ENCODE peak calls at places on chromosomes 6 and 20, in nine cellular contexts. T is astrocyte of the spinal cord, X is cardiac fibroblast, U is fibroblast of the aortic adventitia, I is neural crest cell, Q is endodermal cell, Z is cardiac muscle cell, O is AG04450, Y is epithelial cell of esophagus. W is an unnamed sample.

GRCh38 chr6:50123686-50124085 is 74.0 kb upstream of the DEFB112 start:
- DNase-seq in T (no peak), X (no peak), U (no peak), I (no peak), Q (no peak), Z (no peak), O (no peak), Y (no peak), W (no peak)

GRCh38 chr6:150696156-150696555 is 96.5 kb downstream of the PLEKHG1 start:
- DNase-seq in T (no peak), X (no peak), U (no peak), I (no peak), Q (no peak), Z (peak), O (no peak), Y (no peak), W (no peak)

GRCh38 chr6:122853259-122853995 is 64.4 kb downstream of the SMPDL3A start:
- DNase-seq in T (no peak), X (no peak), U (no peak), I (no peak), Q (no peak), Z (no peak), O (no peak), Y (no peak), W (no peak)

GRCh38 chr6:106765496-106765895 is 136.1 kb downstream of the QRSL1 start:
- DNase-seq in T (no peak), X (no peak), U (no peak), I (no peak), Q (no peak), Z (no peak), O (no peak), Y (no peak), W (no peak)

GRCh38 chr6:153816306-153816845 is 222.7 kb upstream of the OPRM1 start:
- DNase-seq in T (no peak), X (no peak), U (no peak), I (no peak), Q (no peak), Z (no peak), O (no peak), Y (no peak), W (no peak)

GRCh38 chr6:112939543-112939942 is 592.4 kb downstream of the RFPL4B start:
- DNase-seq in T (no peak), X (peak), U (peak), I (no peak), Q (no peak), Z (peak), O (no peak), Y (no peak), W (no peak)

GRCh38 chr6:134534708-134535149 is 216.8 kb upstream of the SGK1 start:
- DNase-seq in T (peak), X (peak), U (peak), I (no peak), Q (no peak), Z (no peak), O (no peak), Y (peak), W (no peak)

GRCh38 chr20:37452236-37452635 is 68.8 kb upstream of the NNAT start:
- DNase-seq in T (no peak), X (no peak), U (no peak), I (no peak), Q (peak), Z (no peak), O (no peak), Y (no peak), W (no peak)

GRCh38 chr6:169162968-169163903 is 90.4 kb downstream of the THBS2 start:
- DNase-seq in T (peak), X (peak), U (peak), I (no peak), Q (no peak), Z (no peak), O (peak), Y (peak), W (peak)

GRCh38 chr6:10862361-10862760 is 19.5 kb downstream of the GCM2 start:
- DNase-seq in T (no peak), X (no peak), U (no peak), I (no peak), Q (no peak), Z (no peak), O (no peak), Y (no peak), W (no peak)

GRCh38 chr6:4533576-4533975 is 242.6 kb upstream of the CDYL start:
- DNase-seq in T (no peak), X (no peak), U (no peak), I (no peak), Q (no peak), Z (no peak), O (no peak), Y (no peak), W (no peak)

GRCh38 chr20:51946581-51946980 is 144.3 kb upstream of the SALL4 start:
- DNase-seq in T (no peak), X (peak), U (peak), I (no peak), Q (no peak), Z (no peak), O (no peak), Y (no peak), W (no peak)

GRCh38 chr6:130381459-130382380 is 15.9 kb downstream of the TMEM200A start:
- DNase-seq in T (no peak), X (no peak), U (no peak), I (no peak), Q (no peak), Z (no peak), O (no peak), Y (no peak), W (no peak)

GRCh38 chr6:203663-204062 is 88.6 kb upstream of the DUSP22 start:
- DNase-seq in T (no peak), X (no peak), U (peak), I (no peak), Q (no peak), Z (no peak), O (no peak), Y (no peak), W (no peak)

GRCh38 chr6:64553414-64553813 is 917.8 kb downstream of the PHF3 start:
- DNase-seq in T (no peak), X (no peak), U (no peak), I (no peak), Q (no peak), Z (peak), O (no peak), Y (no peak), W (no peak)

GRCh38 chr20:17613328-17614175 is 43.7 kb downstream of the DSTN start:
- DNase-seq in T (no peak), X (no peak), U (no peak), I (no peak), Q (peak), Z (no peak), O (no peak), Y (no peak), W (no peak)

GRCh38 chr6:150377211-150377781 is 8.5 kb downstream of the IYD start:
- DNase-seq in T (peak), X (peak), U (no peak), I (no peak), Q (peak), Z (peak), O (no peak), Y (no peak), W (no peak)

GRCh38 chr6:159121387-159121955 is 47.7 kb upstream of the FNDC1 start:
- DNase-seq in T (no peak), X (no peak), U (no peak), I (no peak), Q (peak), Z (no peak), O (no peak), Y (no peak), W (no peak)

GRCh38 chr20:50608750-50609104 is 82.6 kb downstream of the RIPOR3 start:
- DNase-seq in T (no peak), X (no peak), U (no peak), I (no peak), Q (peak), Z (no peak), O (no peak), Y (no peak), W (no peak)

GRCh38 chr6:147740326-147740725 is 231.8 kb downstream of the SAMD5 start:
- DNase-seq in T (no peak), X (no peak), U (no peak), I (no peak), Q (no peak), Z (no peak), O (no peak), Y (no peak), W (no peak)

GRCh38 chr6:147744012-147744411 is 235.5 kb downstream of the SAMD5 start:
- DNase-seq in T (no peak), X (no peak), U (no peak), I (no peak), Q (no peak), Z (no peak), O (no peak), Y (no peak), W (no peak)

GRCh38 chr6:147738516-147739187 is 230.2 kb downstream of the SAMD5 start:
- DNase-seq in T (peak), X (peak), U (no peak), I (no peak), Q (no peak), Z (no peak), O (no peak), Y (no peak), W (peak)

GRCh38 chr6:147741419-147741818 is 232.9 kb downstream of the SAMD5 start:
- DNase-seq in T (no peak), X (peak), U (no peak), I (no peak), Q (no peak), Z (no peak), O (peak), Y (peak), W (peak)

DNA sequence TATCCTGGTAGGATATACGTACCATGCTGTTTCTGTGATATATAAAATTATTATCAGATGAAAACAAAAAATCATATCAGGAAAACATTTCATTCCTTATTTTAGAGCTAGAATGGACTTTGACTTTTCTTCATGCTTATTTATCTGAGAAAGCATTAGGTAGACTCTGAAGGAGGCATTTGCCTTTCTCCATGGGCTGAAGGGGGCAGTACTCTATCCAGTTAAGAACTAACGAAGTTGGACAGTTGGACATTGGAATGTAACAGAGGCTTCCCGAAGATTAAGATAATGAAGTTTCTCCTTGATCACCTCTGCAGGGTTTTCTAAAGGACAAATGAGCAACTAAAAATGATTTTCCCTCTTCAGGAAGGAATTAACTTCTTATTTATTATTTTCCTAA is 234.0 kb downstream of the SAMD5 start:
- DNase-seq in T (no peak), X (no peak), U (no peak), I (no peak), Q (no peak), Z (no peak), O (no peak), Y (no peak), W (no peak)
- TF ChIP-seq CTCF in T (no peak), X (no peak), U (no peak), I (no peak), Q (peak), Z (no peak), O (no peak), Y (no peak), W (no peak)

DNA sequence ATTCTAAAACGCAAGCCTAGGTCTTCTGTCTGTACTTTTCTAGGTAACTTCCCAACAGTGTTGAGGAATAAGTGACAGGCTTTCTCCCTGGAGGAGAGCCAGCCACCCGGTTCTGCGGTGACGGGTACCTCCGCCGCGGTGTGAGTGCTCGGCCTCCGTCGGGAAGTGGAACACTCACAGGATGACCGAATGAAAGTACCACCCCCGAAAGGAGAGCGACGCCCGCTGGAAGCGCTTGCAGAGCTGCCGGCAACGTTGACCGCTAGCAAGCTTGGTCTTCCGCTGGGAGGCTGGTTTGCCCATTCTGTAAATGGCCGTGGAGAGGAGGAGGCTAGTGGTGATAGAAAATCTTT is 581 bp upstream of the TMEM242 start:
- DNase-seq in T (peak), X (peak), U (peak), I (peak), Q (peak), Z (peak), O (peak), Y (peak), W (peak)
- TF ChIP-seq CTCF in T (peak), X (no peak), U (peak), I (no peak), Q (peak), Z (no peak), O (no peak), Y (no peak), W (peak)

DNA sequence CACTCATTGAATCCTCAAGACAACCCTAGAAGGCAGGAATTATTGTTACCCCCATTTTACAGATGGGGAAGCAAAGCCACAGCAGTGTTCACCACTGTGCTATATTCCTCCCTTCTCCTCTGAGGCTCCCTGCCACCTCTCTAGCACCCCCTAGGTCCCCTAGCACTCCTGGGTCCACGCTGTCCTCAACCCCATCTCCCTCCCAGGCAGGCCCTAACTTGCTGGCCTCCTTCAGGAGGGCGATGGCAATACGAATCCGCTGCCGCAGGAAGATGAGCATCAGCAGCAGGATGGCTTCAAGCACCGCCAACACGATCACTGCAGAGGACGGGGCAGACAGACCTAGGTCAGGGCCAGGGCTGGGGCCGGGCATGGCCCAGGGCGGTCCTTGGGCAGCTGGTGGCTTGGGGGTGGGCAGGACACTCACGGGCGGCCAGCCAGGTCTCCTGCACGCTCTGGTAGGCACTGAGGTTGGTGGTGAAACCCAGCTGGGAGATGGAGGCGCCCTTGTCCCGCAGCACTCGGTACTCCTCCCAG is 7.8 kb upstream of the NEU1 start:
- DNase-seq in T (no peak), X (no peak), U (no peak), I (no peak), Q (peak), Z (no peak), O (no peak), Y (no peak), W (no peak)
- TF ChIP-seq CTCF in T (peak), X (no peak), U (no peak), I (no peak), Q (peak), Z (no peak), O (no peak), Y (peak), W (no peak)

GRCh38 chr20:650954-651353 is 2.0 kb downstream of the SRXN1 start:
- DNase-seq in T (no peak), X (peak), U (peak), I (no peak), Q (peak), Z (no peak), O (no peak), Y (no peak), W (no peak)
- TF ChIP-seq CTCF in T (peak), X (peak), U (peak), I (no peak), Q (peak), Z (peak), O (peak), Y (no peak), W (no peak)

GRCh38 chr20:34312024-34312460 is 8.9 kb upstream of the AHCY start:
- DNase-seq in T (no peak), X (no peak), U (no peak), I (no peak), Q (peak), Z (no peak), O (no peak), Y (no peak), W (no peak)
- TF ChIP-seq CTCF in T (no peak), X (no peak), U (no peak), I (no peak), Q (no peak), Z (no peak), O (no peak), Y (no peak), W (no peak)

GRCh38 chr6:133242761-133243590 is 1.8 kb downstream of the EYA4 start:
- DNase-seq in T (peak), X (no peak), U (no peak), I (peak), Q (peak), Z (peak), O (no peak), Y (peak), W (no peak)
- TF ChIP-seq CTCF in T (no peak), X (no peak), U (no peak), I (no peak), Q (no peak), Z (no peak), O (no peak), Y (no peak), W (no peak)

GRCh38 chr6:34961574-34961973 is 72.5 kb downstream of the ANKS1A start:
- DNase-seq in T (no peak), X (no peak), U (no peak), I (no peak), Q (no peak), Z (no peak), O (no peak), Y (no peak), W (no peak)
- TF ChIP-seq CTCF in T (no peak), X (no peak), U (no peak), I (no peak), Q (no peak), Z (no peak), O (no peak), Y (no peak), W (no peak)